ENCODE peak calls at places on chromosome 5, in nine cellular contexts. U is heart right ventricle; Z is CD8-positive, alpha-beta memory T cell; E is left ventricle myocardium inferior; H is aorta; Q is A549; Y is CD8-positive, alpha-beta T cell; T is IMR-90; M is upper lobe of left lung. N is an unnamed sample.
A peak's percentile ranks its signal among the peaks of the same experiment; 100 is the strongest.

GRCh38 chr5:121189569-121190305 is 661.9 kb upstream of the FTMT start:
- DNase-seq in T (peak; percentile 50), H (no peak), Y (no peak), E (no peak), M (no peak), Z (no peak), Q (no peak), U (no peak), N (no peak)

GRCh38 chr5:111003623-111004022 is 67.9 kb upstream of the TSLP start:
- DNase-seq in U (no peak), Q (no peak), H (no peak), Y (no peak), Z (no peak), M (no peak), E (no peak), T (no peak), N (no peak)

GRCh38 chr5:61915646-61916045 is 390.4 kb upstream of the KIF2A start:
- DNase-seq in U (no peak), Z (no peak), Y (no peak), T (no peak), H (no peak), Q (no peak), M (no peak), E (no peak), N (no peak)

GRCh38 chr5:74199005-74199404 is 441.5 kb downstream of the ENC1 start:
- DNase-seq in E (no peak), Q (no peak), Y (no peak), Z (no peak), M (no peak), H (no peak), T (peak; percentile 64), U (no peak), N (no peak)

GRCh38 chr5:180623411-180623834 is 26.0 kb downstream of the FLT4 start:
- DNase-seq in M (peak; percentile 67), Q (no peak), Z (no peak), E (no peak), H (no peak), U (no peak), Y (no peak), T (no peak), N (no peak)

GRCh38 chr5:166699616-166700015 is 1591.8 kb upstream of the WWC1 start:
- DNase-seq in M (no peak), Y (no peak), U (no peak), H (no peak), Q (no peak), T (no peak), E (no peak), Z (no peak), N (no peak)

GRCh38 chr5:100535060-100536005 is at the start of gene FAM174A:
- DNase-seq in Q (peak; percentile 48), H (peak; percentile 97), Y (peak; percentile 94), E (peak; percentile 94), Z (peak; percentile 97), U (peak; percentile 96), T (peak; percentile 96), M (peak; percentile 97), N (peak; percentile 98)

GRCh38 chr5:38466444-38467189 is 89.8 kb downstream of the LIFR start:
- DNase-seq in U (peak; percentile 83), Q (no peak), T (no peak), M (peak; percentile 76), Z (no peak), Y (no peak), E (peak; percentile 79), H (peak; percentile 89), N (peak; percentile 96)

GRCh38 chr5:3139596-3139995 is 388.1 kb upstream of the IRX2 start:
- DNase-seq in Y (no peak), U (no peak), M (no peak), H (no peak), T (no peak), Q (no peak), E (no peak), Z (no peak), N (no peak)

GRCh38 chr5:59798862-59799667 is 94.5 kb downstream of the PDE4D start:
- DNase-seq in Z (no peak), U (no peak), H (no peak), M (no peak), Q (no peak), T (no peak), E (no peak), Y (no peak), N (no peak)

DNA sequence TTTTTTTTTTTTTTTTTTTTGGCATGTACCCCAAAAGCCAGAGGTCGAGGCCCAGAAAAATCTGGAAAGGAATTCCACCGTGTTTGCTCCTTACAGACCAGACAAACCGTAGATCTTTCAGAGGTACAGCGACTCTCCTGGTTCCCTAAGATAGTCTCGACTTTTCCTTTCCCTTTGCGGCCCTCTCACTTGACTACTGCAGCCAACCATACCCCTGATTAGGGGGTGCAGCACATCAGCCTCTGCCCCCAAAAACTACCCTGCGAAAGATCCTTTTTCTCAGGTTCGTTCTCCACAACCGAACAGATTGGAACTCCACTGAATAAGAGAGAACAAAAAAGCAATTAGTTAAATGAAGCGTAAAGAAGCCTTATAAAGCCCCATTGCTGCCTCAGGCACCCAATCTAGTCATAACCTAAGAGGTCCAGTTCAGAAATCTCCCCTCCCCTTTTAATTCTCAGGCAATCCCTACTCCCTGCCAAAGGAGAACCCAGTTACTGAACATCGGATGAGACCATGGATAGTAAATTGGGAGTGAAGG is 376 bp upstream of the TICAM2 start:
- DNase-seq in T (no peak), E (no peak), Q (no peak), U (no peak), M (no peak), Z (no peak), Y (no peak), H (no peak), N (no peak)
- H3K4me3 ChIP-seq in T (peak overlapping the region; percentile 94), E (peak overlapping the region; percentile 87), Q (peak overlapping the region; percentile 72), U (peak overlapping the region; percentile 88), M (peak overlapping the region; percentile 61), Z (peak overlapping the region; percentile 24), Y (peak overlapping the region; percentile 56), H (peak overlapping the region; percentile 86), N (peak overlapping the region; percentile 52)

DNA sequence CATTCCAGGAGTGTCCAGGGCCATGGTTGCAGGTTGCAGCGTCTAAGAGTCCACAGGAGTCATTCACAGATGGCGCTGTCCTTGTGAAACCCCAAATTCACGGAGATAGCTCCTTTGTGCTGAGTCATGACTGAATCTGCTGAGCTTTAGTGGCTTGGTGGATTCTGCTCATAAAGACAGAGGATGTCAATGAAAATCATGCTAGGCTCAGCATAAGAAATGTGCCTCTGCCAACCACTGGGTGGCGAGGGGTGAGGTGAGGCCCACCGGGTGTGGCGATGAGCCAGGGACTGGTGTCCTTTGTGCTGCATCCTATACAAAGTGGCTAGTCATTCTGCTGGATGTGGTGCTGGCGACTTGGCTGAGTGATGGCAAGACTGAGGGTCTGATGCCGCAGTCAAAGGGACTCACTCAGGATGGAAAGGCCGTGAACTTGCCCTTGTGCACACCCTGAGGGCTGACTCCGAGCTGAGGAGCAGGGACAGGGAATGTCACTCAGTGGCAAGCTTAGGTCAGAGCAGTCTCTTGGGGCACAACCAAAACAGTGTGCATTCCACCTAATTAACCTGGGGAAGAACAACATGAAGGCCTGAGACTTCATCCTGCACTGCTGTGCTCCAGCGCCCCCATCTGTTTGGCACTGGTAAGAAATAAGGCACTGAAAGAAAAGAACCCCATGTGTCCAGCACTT is 71.5 kb downstream of the DAP start:
- DNase-seq in Z (no peak), M (peak; percentile 36), T (peak; percentile 46), Q (peak; percentile 64), H (no peak), U (no peak), E (no peak), Y (no peak), N (no peak)
- H3K27ac ChIP-seq in Z (no peak overlapping the region), M (no peak overlapping the region), T (peak overlapping the region; percentile 36), Q (peak overlapping the region; percentile 77), H (no peak overlapping the region), U (no peak overlapping the region), E (no peak overlapping the region), Y (no peak overlapping the region), N (no peak overlapping the region)

DNA sequence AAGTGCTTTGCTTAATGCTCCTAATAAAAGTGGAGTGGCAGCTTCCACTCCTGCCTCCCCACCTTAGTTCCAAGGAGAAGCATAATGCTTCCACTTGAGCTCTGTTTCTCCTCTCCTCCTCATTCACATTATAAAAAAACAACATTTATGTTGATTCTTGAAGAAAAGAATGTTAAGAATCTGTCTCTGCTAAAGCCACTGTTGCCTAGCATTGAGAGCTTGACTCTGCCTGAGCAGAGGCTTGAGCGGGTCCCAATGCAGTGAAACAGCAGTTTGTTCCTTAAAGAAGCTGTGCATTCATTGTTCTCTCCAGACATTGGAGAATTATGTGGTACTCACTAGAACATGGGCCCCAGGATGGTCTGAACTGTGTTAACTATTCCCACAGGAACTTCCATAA is 101.4 kb upstream of the GHR start:
- DNase-seq in T (no peak), H (no peak), Y (no peak), M (no peak), E (no peak), Z (no peak), Q (no peak), U (no peak), N (no peak)
- H3K4me3 ChIP-seq in T (no peak overlapping the region), H (no peak overlapping the region), Y (no peak overlapping the region), M (no peak overlapping the region), E (no peak overlapping the region), Z (no peak overlapping the region), Q (no peak overlapping the region), U (no peak overlapping the region), N (no peak overlapping the region)

DNA sequence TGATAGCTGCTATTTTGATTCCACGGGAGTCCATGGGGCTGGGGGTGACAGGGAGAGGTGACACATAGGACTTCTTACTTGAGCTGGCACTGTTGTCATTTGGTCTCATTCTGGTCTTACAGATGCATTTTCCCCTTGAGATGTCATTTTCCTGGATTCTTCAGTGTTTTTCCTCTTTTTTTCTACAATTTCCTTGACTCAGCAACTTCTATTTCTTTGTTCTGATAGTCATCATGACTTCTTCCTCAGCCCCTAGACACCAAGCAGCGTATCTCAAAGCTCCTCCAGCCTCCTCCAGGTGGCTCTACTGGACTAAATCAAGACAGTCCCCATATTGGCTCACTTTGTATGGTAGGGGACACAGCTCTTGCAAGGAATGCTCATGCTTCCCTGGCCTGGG is 16.5 kb downstream of the LVRN start:
- DNase-seq in E (no peak), H (no peak), U (no peak), Y (no peak), T (no peak), Q (no peak), Z (no peak), M (no peak), N (no peak)
- H3K27ac ChIP-seq in E (peak overlapping the region; percentile 61), H (peak overlapping the region; percentile 67), U (no peak overlapping the region), Y (no peak overlapping the region), T (peak overlapping the region; percentile 73), Q (no peak overlapping the region), Z (no peak overlapping the region), M (no peak overlapping the region), N (no peak overlapping the region)

GRCh38 chr5:150412319-150413175 is at the start of gene CD74:
- DNase-seq in Y (peak; percentile 96), E (peak; percentile 82), T (peak; percentile 20), Q (no peak), Z (peak; percentile 97), U (peak; percentile 71), H (peak; percentile 94), M (peak; percentile 92), N (peak; percentile 95)
- H3K4me3 ChIP-seq in Y (peak within 1 kb of the TSS; percentile 88), E (peak within 1 kb of the TSS; percentile 68), T (no peak within 1 kb of the TSS), Q (no peak within 1 kb of the TSS), Z (peak within 1 kb of the TSS; percentile 96), U (peak within 1 kb of the TSS; percentile 52), H (peak within 1 kb of the TSS; percentile 28), M (peak within 1 kb of the TSS; percentile 66), N (peak within 1 kb of the TSS; percentile 92)